ENCODE peak calls at places on chromosomes 12 and 14, in seven cellular contexts. One of them, this sample, is unnamed.

GRCh38 chr14:37594238-37594915 is 672 bp downstream of the FOXA1 start:
- DNase-seq in esophagus squamous epithelium: no peak
- DNase-seq in SJCRH30: peak
- DNase-seq in kidney: peak
- DNase-seq in pancreas: peak
- DNase-seq in H9: peak
- DNase-seq in cardiac muscle cell: peak
- DNase-seq in this sample: peak

GRCh38 chr12:123150273-123150803 is 552 bp downstream of the PITPNM2 start:
- DNase-seq in H9: no peak
- DNase-seq in esophagus squamous epithelium: no peak
- DNase-seq in cardiac muscle cell: no peak
- DNase-seq in kidney: peak
- DNase-seq in SJCRH30: peak
- DNase-seq in pancreas: peak
- DNase-seq in this sample: no peak

GRCh38 chr14:71119075-71119474 is 211.8 kb downstream of the PCNX1 start:
- DNase-seq in pancreas: no peak
- DNase-seq in H9: no peak
- DNase-seq in kidney: no peak
- DNase-seq in SJCRH30: no peak
- DNase-seq in esophagus squamous epithelium: no peak
- DNase-seq in cardiac muscle cell: no peak
- DNase-seq in this sample: no peak

GRCh38 chr14:103688906-103689902 is 26.0 kb downstream of the XRCC3 start:
- DNase-seq in kidney: peak
- DNase-seq in pancreas: peak
- DNase-seq in cardiac muscle cell: peak
- DNase-seq in SJCRH30: no peak
- DNase-seq in esophagus squamous epithelium: no peak
- DNase-seq in H9: no peak
- DNase-seq in this sample: peak

GRCh38 chr14:80239631-80240030 is 28.3 kb upstream of the DIO2 start:
- DNase-seq in pancreas: no peak
- DNase-seq in SJCRH30: no peak
- DNase-seq in H9: no peak
- DNase-seq in kidney: no peak
- DNase-seq in esophagus squamous epithelium: no peak
- DNase-seq in cardiac muscle cell: no peak
- DNase-seq in this sample: no peak

GRCh38 chr12:103268831-103269514 is 226.8 kb downstream of the C12orf42 start:
- DNase-seq in esophagus squamous epithelium: no peak
- DNase-seq in cardiac muscle cell: no peak
- DNase-seq in H9: no peak
- DNase-seq in SJCRH30: no peak
- DNase-seq in kidney: no peak
- DNase-seq in pancreas: no peak
- DNase-seq in this sample: no peak

GRCh38 chr12:57216014-57216891 is at the start of gene NXPH4:
- DNase-seq in pancreas: peak
- DNase-seq in SJCRH30: peak
- DNase-seq in H9: peak
- DNase-seq in cardiac muscle cell: no peak
- DNase-seq in kidney: no peak
- DNase-seq in esophagus squamous epithelium: no peak
- DNase-seq in this sample: no peak

GRCh38 chr14:64891839-64892375 is 12.2 kb upstream of the SPTB start:
- DNase-seq in pancreas: no peak
- DNase-seq in esophagus squamous epithelium: no peak
- DNase-seq in SJCRH30: no peak
- DNase-seq in cardiac muscle cell: peak
- DNase-seq in kidney: no peak
- DNase-seq in H9: no peak
- DNase-seq in this sample: no peak

GRCh38 chr12:5623411-5623810 is 191.5 kb downstream of the NTF3 start:
- DNase-seq in SJCRH30: peak
- DNase-seq in cardiac muscle cell: no peak
- DNase-seq in kidney: no peak
- DNase-seq in pancreas: no peak
- DNase-seq in esophagus squamous epithelium: no peak
- DNase-seq in H9: peak
- DNase-seq in this sample: no peak

GRCh38 chr14:69355955-69356321 is 42.2 kb downstream of the ERH start:
- DNase-seq in SJCRH30: no peak
- DNase-seq in H9: no peak
- DNase-seq in pancreas: no peak
- DNase-seq in cardiac muscle cell: peak
- DNase-seq in esophagus squamous epithelium: no peak
- DNase-seq in kidney: no peak
- DNase-seq in this sample: no peak

GRCh38 chr14:81455344-81455743 is 55.2 kb upstream of the STON2 start:
- DNase-seq in pancreas: no peak
- DNase-seq in cardiac muscle cell: no peak
- DNase-seq in H9: no peak
- DNase-seq in esophagus squamous epithelium: no peak
- DNase-seq in SJCRH30: no peak
- DNase-seq in kidney: no peak
- DNase-seq in this sample: no peak

GRCh38 chr12:79690156-79690605 is 583 bp downstream of the PAWR start:
- DNase-seq in esophagus squamous epithelium: no peak
- DNase-seq in cardiac muscle cell: peak
- DNase-seq in kidney: peak
- DNase-seq in pancreas: no peak
- DNase-seq in H9: no peak
- DNase-seq in SJCRH30: peak
- DNase-seq in this sample: no peak

GRCh38 chr14:60777856-60778578 is 43.5 kb downstream of the MNAT1 start:
- DNase-seq in pancreas: no peak
- DNase-seq in H9: no peak
- DNase-seq in cardiac muscle cell: peak
- DNase-seq in SJCRH30: no peak
- DNase-seq in kidney: no peak
- DNase-seq in esophagus squamous epithelium: no peak
- DNase-seq in this sample: no peak

GRCh38 chr12:64903738-64904137 is 79.3 kb downstream of the TBC1D30 start:
- DNase-seq in SJCRH30: no peak
- DNase-seq in esophagus squamous epithelium: no peak
- DNase-seq in cardiac muscle cell: no peak
- DNase-seq in kidney: no peak
- DNase-seq in pancreas: no peak
- DNase-seq in H9: no peak
- DNase-seq in this sample: no peak

GRCh38 chr12:90682398-90682797 is 272.6 kb downstream of the CCER1 start:
- DNase-seq in SJCRH30: no peak
- DNase-seq in esophagus squamous epithelium: no peak
- DNase-seq in pancreas: no peak
- DNase-seq in cardiac muscle cell: peak
- DNase-seq in kidney: no peak
- DNase-seq in H9: no peak
- DNase-seq in this sample: no peak

GRCh38 chr12:82873951-82874350 is 187.2 kb downstream of the TMTC2 start:
- DNase-seq in pancreas: no peak
- DNase-seq in esophagus squamous epithelium: no peak
- DNase-seq in kidney: no peak
- DNase-seq in cardiac muscle cell: peak
- DNase-seq in SJCRH30: no peak
- DNase-seq in H9: no peak
- DNase-seq in this sample: no peak

GRCh38 chr14:31206536-31207286 is 882 bp downstream of the HECTD1 start:
- DNase-seq in cardiac muscle cell: peak
- DNase-seq in esophagus squamous epithelium: no peak
- DNase-seq in pancreas: peak
- DNase-seq in H9: peak
- DNase-seq in SJCRH30: peak
- DNase-seq in kidney: peak
- DNase-seq in this sample: peak

GRCh38 chr14:31207287-31207745 is 277 bp downstream of the HECTD1 start:
- DNase-seq in kidney: no peak
- DNase-seq in esophagus squamous epithelium: no peak
- DNase-seq in cardiac muscle cell: no peak
- DNase-seq in H9: no peak
- DNase-seq in SJCRH30: peak
- DNase-seq in pancreas: no peak
- DNase-seq in this sample: no peak

GRCh38 chr14:31204593-31205534 is 2.7 kb downstream of the HECTD1 start:
- DNase-seq in cardiac muscle cell: no peak
- DNase-seq in kidney: no peak
- DNase-seq in H9: no peak
- DNase-seq in SJCRH30: no peak
- DNase-seq in pancreas: no peak
- DNase-seq in esophagus squamous epithelium: no peak
- DNase-seq in this sample: no peak

GRCh38 chr14:31207746-31208545 is at the start of gene HECTD1:
- DNase-seq in kidney: peak
- DNase-seq in H9: peak
- DNase-seq in esophagus squamous epithelium: peak
- DNase-seq in SJCRH30: peak
- DNase-seq in cardiac muscle cell: peak
- DNase-seq in pancreas: peak
- DNase-seq in this sample: peak

GRCh38 chr14:31205681-31206535 is 1.7 kb downstream of the HECTD1 start:
- DNase-seq in H9: no peak
- DNase-seq in kidney: no peak
- DNase-seq in pancreas: no peak
- DNase-seq in esophagus squamous epithelium: no peak
- DNase-seq in cardiac muscle cell: peak
- DNase-seq in SJCRH30: no peak
- DNase-seq in this sample: no peak
- H3K27ac ChIP-seq in H9: no peak
- H3K27ac ChIP-seq in kidney: peak
- H3K27ac ChIP-seq in pancreas: peak
- H3K27ac ChIP-seq in esophagus squamous epithelium: peak
- H3K27ac ChIP-seq in cardiac muscle cell: peak
- H3K27ac ChIP-seq in SJCRH30: peak
- H3K27ac ChIP-seq in this sample: no peak

DNA sequence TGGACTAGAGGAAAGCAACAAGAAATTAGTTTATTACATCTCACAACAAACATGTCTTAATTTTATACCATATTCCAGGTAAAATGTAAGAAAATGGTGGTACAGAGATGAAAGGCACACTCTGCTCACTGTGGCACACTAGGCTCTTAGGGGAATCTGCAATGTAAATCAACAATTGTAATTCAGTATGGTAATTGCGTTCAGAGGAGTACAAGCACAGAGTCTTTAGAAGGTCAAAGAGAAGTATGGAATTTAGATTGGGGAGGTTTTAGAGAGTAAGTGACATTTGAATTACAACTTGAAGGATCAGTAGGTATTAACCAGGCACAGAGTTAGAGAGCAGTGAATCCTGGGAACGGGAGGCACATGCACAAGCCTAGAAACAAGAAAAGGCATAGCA is 694.0 kb upstream of the USP15 start:
- DNase-seq in esophagus squamous epithelium: no peak
- DNase-seq in SJCRH30: no peak
- DNase-seq in H9: no peak
- DNase-seq in pancreas: no peak
- DNase-seq in kidney: no peak
- DNase-seq in cardiac muscle cell: no peak
- DNase-seq in this sample: no peak
- H3K27ac ChIP-seq in esophagus squamous epithelium: no peak
- H3K27ac ChIP-seq in SJCRH30: no peak
- H3K27ac ChIP-seq in H9: no peak
- H3K27ac ChIP-seq in pancreas: no peak
- H3K27ac ChIP-seq in kidney: no peak
- H3K27ac ChIP-seq in cardiac muscle cell: no peak
- H3K27ac ChIP-seq in this sample: no peak

DNA sequence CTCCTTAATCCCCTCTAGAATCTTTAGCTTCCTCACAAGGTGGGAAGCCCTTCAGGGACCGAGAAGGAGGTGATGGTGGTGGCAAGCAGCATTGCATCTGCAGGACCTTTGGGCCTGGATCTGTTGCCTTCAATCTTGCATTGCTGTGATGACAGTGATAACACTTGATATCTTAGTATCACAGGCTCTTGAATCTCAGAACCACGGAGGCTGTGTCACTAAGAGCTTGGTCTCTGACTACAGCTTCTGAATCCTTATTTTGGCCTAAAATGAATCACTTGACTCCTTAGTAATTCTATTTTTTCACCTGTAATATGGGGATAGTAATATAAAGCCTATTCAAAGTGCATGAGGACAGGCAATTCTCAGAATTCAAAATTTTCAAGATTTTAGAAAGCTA is 8.9 kb upstream of the AMN1 start:
- DNase-seq in cardiac muscle cell: no peak
- DNase-seq in kidney: no peak
- DNase-seq in pancreas: no peak
- DNase-seq in SJCRH30: no peak
- DNase-seq in esophagus squamous epithelium: no peak
- DNase-seq in H9: no peak
- DNase-seq in this sample: no peak
- H3K27ac ChIP-seq in cardiac muscle cell: no peak
- H3K27ac ChIP-seq in kidney: no peak
- H3K27ac ChIP-seq in pancreas: no peak
- H3K27ac ChIP-seq in SJCRH30: no peak
- H3K27ac ChIP-seq in esophagus squamous epithelium: no peak
- H3K27ac ChIP-seq in H9: no peak
- H3K27ac ChIP-seq in this sample: no peak

DNA sequence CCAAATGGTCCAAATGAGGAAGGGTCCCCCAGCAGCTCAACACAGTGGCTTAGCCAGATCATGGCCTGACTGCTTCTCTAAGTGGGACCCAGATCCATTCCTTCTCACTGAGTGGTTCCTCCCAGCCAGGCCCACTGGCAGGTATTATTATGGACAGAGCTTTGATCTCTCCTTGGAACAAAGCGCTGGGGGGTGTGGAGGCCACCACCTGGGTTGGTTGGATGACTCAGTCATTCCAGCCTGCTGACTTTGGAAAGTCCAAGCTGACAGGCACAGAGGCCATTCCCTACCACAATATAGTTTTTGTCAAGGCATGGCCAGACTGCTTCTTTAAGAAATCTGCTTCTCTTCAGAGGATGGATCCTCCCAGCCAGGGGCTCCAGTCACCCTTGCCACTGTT is 341.1 kb downstream of the BTG1 start:
- DNase-seq in kidney: no peak
- DNase-seq in cardiac muscle cell: no peak
- DNase-seq in H9: peak
- DNase-seq in esophagus squamous epithelium: no peak
- DNase-seq in pancreas: no peak
- DNase-seq in SJCRH30: no peak
- DNase-seq in this sample: no peak
- H3K27ac ChIP-seq in kidney: no peak
- H3K27ac ChIP-seq in cardiac muscle cell: no peak
- H3K27ac ChIP-seq in H9: no peak
- H3K27ac ChIP-seq in esophagus squamous epithelium: no peak
- H3K27ac ChIP-seq in pancreas: no peak
- H3K27ac ChIP-seq in SJCRH30: no peak
- H3K27ac ChIP-seq in this sample: no peak